ENCODE peak calls at places on chromosomes 5 and 9, in four cellular contexts. S is mesendoderm, V is IMR-90, B is H9. N is an unnamed sample.

GRCh38 chr9:5870691-5871090 is 20.0 kb upstream of the MLANA start:
- DNase-seq in S (no peak), V (no peak), B (no peak), N (no peak)

GRCh38 chr5:40877371-40877988 is 31.8 kb upstream of the C7 start:
- DNase-seq in S (no peak), V (no peak), B (no peak), N (no peak)

GRCh38 chr9:134679616-134680392 is 38.2 kb downstream of the COL5A1 start:
- DNase-seq in S (no peak), V (no peak), B (no peak), N (no peak)

GRCh38 chr5:593511-593910 is 18.6 kb upstream of the CEP72 start:
- DNase-seq in S (no peak), V (no peak), B (no peak), N (no peak)

GRCh38 chr5:148844433-148845279 is 18.2 kb downstream of the ADRB2 start:
- DNase-seq in S (no peak), V (peak), B (no peak), N (no peak)

GRCh38 chr5:150517272-150518152 is 9.6 kb downstream of the NDST1 start:
- DNase-seq in S (peak), V (peak), B (no peak), N (no peak)

GRCh38 chr9:20903214-20903613 is 128.2 kb downstream of the HACD4 start:
- DNase-seq in S (peak), V (no peak), B (no peak), N (no peak)

GRCh38 chr5:155954739-155955445 is 372.1 kb upstream of the SGCD start:
- DNase-seq in S (no peak), V (peak), B (no peak), N (no peak)

GRCh38 chr5:98769256-98770157 is 4.0 kb upstream of the RGMB start:
- DNase-seq in S (peak), V (peak), B (peak), N (no peak)

GRCh38 chr5:127697894-127698600 is 5.1 kb upstream of the CCDC192 start:
- DNase-seq in S (no peak), V (peak), B (no peak), N (no peak)

GRCh38 chr9:108125541-108125940 is 636.0 kb upstream of the KLF4 start:
- DNase-seq in S (peak), V (no peak), B (peak), N (peak)

GRCh38 chr5:62473209-62473608 is 60.6 kb downstream of the IPO11 start:
- DNase-seq in S (no peak), V (peak), B (no peak), N (no peak)

GRCh38 chr9:134892820-134893420 is 12.3 kb downstream of the FCN2 start:
- DNase-seq in S (no peak), V (no peak), B (no peak), N (no peak)

GRCh38 chr5:168793844-168794837 is 215.0 kb upstream of the PANK3 start:
- DNase-seq in S (peak), V (peak), B (no peak), N (no peak)

GRCh38 chr5:79560774-79561524 is 47.0 kb upstream of the HOMER1 start:
- DNase-seq in S (no peak), V (peak), B (no peak), N (no peak)

DNA sequence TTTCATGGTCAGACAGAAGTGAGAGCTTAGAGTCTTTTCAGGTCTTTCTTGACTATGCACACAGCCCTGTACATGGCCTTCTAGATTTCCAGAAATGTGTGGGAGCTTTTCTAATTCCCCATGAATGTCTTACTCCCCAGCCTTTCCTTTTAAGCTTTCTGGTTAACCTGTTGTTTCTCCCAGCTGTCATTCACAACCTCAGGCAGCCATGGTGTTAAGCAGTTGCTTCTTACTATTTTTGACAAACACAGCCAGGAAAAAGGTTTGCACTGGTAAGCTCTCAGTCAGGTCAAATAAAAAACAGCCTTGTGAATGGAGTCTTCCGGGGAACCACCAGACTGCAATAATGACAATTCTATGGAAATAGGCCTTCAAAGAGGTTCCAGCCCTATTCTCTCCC is 84.9 kb downstream of the MTREX start:
- DNase-seq in S (no peak), V (no peak), B (no peak), N (no peak)
- H4K5ac ChIP-seq in S (no peak), V (no peak), B (no peak), N (no peak)

GRCh38 chr9:95129651-95130291 is 187.7 kb downstream of the FANCC start:
- DNase-seq in S (peak), V (no peak), B (no peak), N (no peak)
- H4K5ac ChIP-seq in S (no peak), V (no peak), B (no peak), N (no peak)

DNA sequence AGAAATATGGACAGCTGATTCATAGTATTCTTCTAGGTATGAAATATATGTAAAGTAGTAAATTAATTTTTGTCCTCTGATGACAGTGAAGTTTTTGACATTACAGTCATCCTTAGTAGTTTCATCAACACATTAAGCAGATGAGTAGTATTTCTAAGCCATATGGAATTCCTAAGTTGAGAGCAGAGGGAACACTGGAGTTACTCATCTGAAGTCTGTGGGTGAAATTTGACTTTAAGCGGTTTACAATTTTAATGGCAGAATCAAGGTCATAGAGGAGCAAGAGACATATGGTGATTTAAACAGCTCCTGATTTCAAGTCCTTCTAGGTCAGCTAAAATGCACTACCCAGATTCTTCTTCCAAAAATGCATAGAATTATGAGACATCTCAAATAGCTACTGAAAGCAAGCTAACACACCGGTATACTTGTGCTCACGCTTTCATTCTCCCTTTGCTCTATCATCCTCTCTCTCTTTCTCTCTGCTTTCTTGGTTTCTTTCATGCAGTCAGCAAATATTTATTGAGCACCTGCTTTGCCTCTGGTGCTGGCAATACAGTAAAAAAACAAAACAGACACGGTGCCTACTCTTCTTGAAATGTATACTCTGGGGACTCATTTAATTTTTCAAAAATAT is 235.9 kb downstream of the FER start:
- DNase-seq in S (no peak), V (peak), B (no peak), N (no peak)
- H4K5ac ChIP-seq in S (no peak), V (no peak), B (no peak), N (no peak)

GRCh38 chr5:139769477-139769876 is 26.1 kb upstream of the PSD2 start:
- DNase-seq in S (no peak), V (no peak), B (no peak), N (no peak)
- H4K5ac ChIP-seq in S (no peak), V (no peak), B (no peak), N (no peak)

N was measured in H1.